ENCODE peak calls at places on chromosomes 7 and 10, in six cellular contexts. One of them, this sample, is unnamed.

GRCh38 chr7:2542011-2542923 is 13.1 kb downstream of the BRAT1 start:
- DNase-seq in fibroblast of lung: no peak
- DNase-seq in K562: no peak
- DNase-seq in H1: no peak
- DNase-seq in OCI-LY7: no peak
- DNase-seq in hepatocyte: no peak
- DNase-seq in this sample: no peak

GRCh38 chr7:130009848-130010688 is 41.1 kb downstream of the ZC3HC1 start:
- DNase-seq in fibroblast of lung: peak; percentile 90
- DNase-seq in K562: peak; percentile 87
- DNase-seq in H1: no peak
- DNase-seq in OCI-LY7: no peak
- DNase-seq in hepatocyte: peak; percentile 59
- DNase-seq in this sample: no peak

GRCh38 chr10:131854579-131855335 is 46.1 kb upstream of the PPP2R2D start:
- DNase-seq in fibroblast of lung: no peak
- DNase-seq in K562: peak; percentile 18
- DNase-seq in H1: no peak
- DNase-seq in OCI-LY7: no peak
- DNase-seq in hepatocyte: no peak
- DNase-seq in this sample: peak; percentile 28

GRCh38 chr10:22649977-22650376 is 64.4 kb downstream of the PIP4K2A start:
- DNase-seq in fibroblast of lung: no peak
- DNase-seq in K562: no peak
- DNase-seq in H1: no peak
- DNase-seq in OCI-LY7: no peak
- DNase-seq in hepatocyte: no peak
- DNase-seq in this sample: no peak

GRCh38 chr10:75352650-75353049 is 48.9 kb downstream of the ZNF503 start:
- DNase-seq in fibroblast of lung: peak; percentile 26
- DNase-seq in K562: no peak
- DNase-seq in H1: no peak
- DNase-seq in OCI-LY7: no peak
- DNase-seq in hepatocyte: peak; percentile 37
- DNase-seq in this sample: no peak

GRCh38 chr7:91250706-91251105 is 13.5 kb upstream of the FZD1 start:
- DNase-seq in fibroblast of lung: no peak
- DNase-seq in K562: no peak
- DNase-seq in H1: no peak
- DNase-seq in OCI-LY7: no peak
- DNase-seq in hepatocyte: no peak
- DNase-seq in this sample: no peak

GRCh38 chr10:108899686-108900085 is 1023.6 kb downstream of the XPNPEP1 start:
- DNase-seq in fibroblast of lung: peak; percentile 14
- DNase-seq in K562: no peak
- DNase-seq in H1: no peak
- DNase-seq in OCI-LY7: no peak
- DNase-seq in hepatocyte: no peak
- DNase-seq in this sample: no peak

GRCh38 chr10:2990764-2991163 is 76.6 kb upstream of the PFKP start:
- DNase-seq in fibroblast of lung: no peak
- DNase-seq in K562: no peak
- DNase-seq in H1: no peak
- DNase-seq in OCI-LY7: no peak
- DNase-seq in hepatocyte: no peak
- DNase-seq in this sample: no peak

GRCh38 chr7:70830060-70830395 is 301.9 kb upstream of the GALNT17 start:
- DNase-seq in fibroblast of lung: no peak
- DNase-seq in K562: no peak
- DNase-seq in H1: no peak
- DNase-seq in OCI-LY7: no peak
- DNase-seq in hepatocyte: no peak
- DNase-seq in this sample: no peak

GRCh38 chr7:21371371-21371770 is 56.5 kb upstream of the SP4 start:
- DNase-seq in fibroblast of lung: no peak
- DNase-seq in K562: no peak
- DNase-seq in H1: no peak
- DNase-seq in OCI-LY7: no peak
- DNase-seq in hepatocyte: no peak
- DNase-seq in this sample: no peak

GRCh38 chr7:91164948-91165845 is 99.0 kb upstream of the FZD1 start:
- DNase-seq in fibroblast of lung: peak; percentile 91
- DNase-seq in K562: no peak
- DNase-seq in H1: no peak
- DNase-seq in OCI-LY7: peak; percentile 56
- DNase-seq in hepatocyte: no peak
- DNase-seq in this sample: no peak

GRCh38 chr10:29297678-29298077 is 8.8 kb downstream of the LYZL1 start:
- DNase-seq in fibroblast of lung: peak; percentile 24
- DNase-seq in K562: no peak
- DNase-seq in H1: no peak
- DNase-seq in OCI-LY7: no peak
- DNase-seq in hepatocyte: no peak
- DNase-seq in this sample: no peak

GRCh38 chr7:16644624-16644986 is 949 bp downstream of the ANKMY2 start:
- DNase-seq in fibroblast of lung: peak; percentile 58
- DNase-seq in K562: peak; percentile 62
- DNase-seq in H1: no peak
- DNase-seq in OCI-LY7: peak; percentile 55
- DNase-seq in hepatocyte: peak; percentile 62
- DNase-seq in this sample: no peak

GRCh38 chr10:88181902-88182671 is 318.7 kb downstream of the PTEN start:
- DNase-seq in fibroblast of lung: no peak
- DNase-seq in K562: no peak
- DNase-seq in H1: no peak
- DNase-seq in OCI-LY7: no peak
- DNase-seq in hepatocyte: no peak
- DNase-seq in this sample: no peak

GRCh38 chr7:41383596-41383995 is 319.3 kb downstream of the INHBA start:
- DNase-seq in fibroblast of lung: peak; percentile 59
- DNase-seq in K562: no peak
- DNase-seq in H1: no peak
- DNase-seq in OCI-LY7: no peak
- DNase-seq in hepatocyte: no peak
- DNase-seq in this sample: no peak

GRCh38 chr10:113252650-113253560 is 299.9 kb upstream of the HABP2 start:
- DNase-seq in fibroblast of lung: no peak
- DNase-seq in K562: no peak
- DNase-seq in H1: no peak
- DNase-seq in OCI-LY7: no peak
- DNase-seq in hepatocyte: no peak
- DNase-seq in this sample: no peak

GRCh38 chr10:115939101-115939815 is 333.7 kb downstream of the GFRA1 start:
- DNase-seq in fibroblast of lung: no peak
- DNase-seq in K562: no peak
- DNase-seq in H1: no peak
- DNase-seq in OCI-LY7: no peak
- DNase-seq in hepatocyte: no peak
- DNase-seq in this sample: no peak

GRCh38 chr10:115935731-115936130 is 337.3 kb downstream of the GFRA1 start:
- DNase-seq in fibroblast of lung: no peak
- DNase-seq in K562: no peak
- DNase-seq in H1: no peak
- DNase-seq in OCI-LY7: no peak
- DNase-seq in hepatocyte: no peak
- DNase-seq in this sample: no peak

GRCh38 chr10:115937756-115938032 is 335.3 kb downstream of the GFRA1 start:
- DNase-seq in fibroblast of lung: no peak
- DNase-seq in K562: no peak
- DNase-seq in H1: no peak
- DNase-seq in OCI-LY7: no peak
- DNase-seq in hepatocyte: no peak
- DNase-seq in this sample: no peak

GRCh38 chr10:115933098-115933497 is 339.9 kb downstream of the GFRA1 start:
- DNase-seq in fibroblast of lung: no peak
- DNase-seq in K562: no peak
- DNase-seq in H1: no peak
- DNase-seq in OCI-LY7: no peak
- DNase-seq in hepatocyte: no peak
- DNase-seq in this sample: no peak

GRCh38 chr10:115936926-115937755 is 335.9 kb downstream of the GFRA1 start:
- DNase-seq in fibroblast of lung: peak; percentile 82
- DNase-seq in K562: no peak
- DNase-seq in H1: no peak
- DNase-seq in OCI-LY7: no peak
- DNase-seq in hepatocyte: no peak
- DNase-seq in this sample: no peak
- H2AFZ ChIP-seq in fibroblast of lung: no peak overlapping the region
- H2AFZ ChIP-seq in K562: no peak overlapping the region
- H2AFZ ChIP-seq in H1: no peak overlapping the region
- H2AFZ ChIP-seq in OCI-LY7: no peak overlapping the region
- H2AFZ ChIP-seq in hepatocyte: no peak overlapping the region
- H2AFZ ChIP-seq in this sample: no peak overlapping the region

GRCh38 chr7:13068032-13068431 is 380.6 kb downstream of the ARL4A start:
- DNase-seq in fibroblast of lung: no peak
- DNase-seq in K562: no peak
- DNase-seq in H1: no peak
- DNase-seq in OCI-LY7: no peak
- DNase-seq in hepatocyte: no peak
- DNase-seq in this sample: no peak

GRCh38 chr7:13077466-13077865 is 390.0 kb downstream of the ARL4A start:
- DNase-seq in fibroblast of lung: peak; percentile 69
- DNase-seq in K562: no peak
- DNase-seq in H1: no peak
- DNase-seq in OCI-LY7: no peak
- DNase-seq in hepatocyte: no peak
- DNase-seq in this sample: no peak

GRCh38 chr7:13069832-13070231 is 382.4 kb downstream of the ARL4A start:
- DNase-seq in fibroblast of lung: no peak
- DNase-seq in K562: no peak
- DNase-seq in H1: no peak
- DNase-seq in OCI-LY7: no peak
- DNase-seq in hepatocyte: no peak
- DNase-seq in this sample: no peak

GRCh38 chr7:13067036-13067435 is 379.6 kb downstream of the ARL4A start:
- DNase-seq in fibroblast of lung: no peak
- DNase-seq in K562: peak; percentile 14
- DNase-seq in H1: no peak
- DNase-seq in OCI-LY7: no peak
- DNase-seq in hepatocyte: peak; percentile 7
- DNase-seq in this sample: peak; percentile 47

DNA sequence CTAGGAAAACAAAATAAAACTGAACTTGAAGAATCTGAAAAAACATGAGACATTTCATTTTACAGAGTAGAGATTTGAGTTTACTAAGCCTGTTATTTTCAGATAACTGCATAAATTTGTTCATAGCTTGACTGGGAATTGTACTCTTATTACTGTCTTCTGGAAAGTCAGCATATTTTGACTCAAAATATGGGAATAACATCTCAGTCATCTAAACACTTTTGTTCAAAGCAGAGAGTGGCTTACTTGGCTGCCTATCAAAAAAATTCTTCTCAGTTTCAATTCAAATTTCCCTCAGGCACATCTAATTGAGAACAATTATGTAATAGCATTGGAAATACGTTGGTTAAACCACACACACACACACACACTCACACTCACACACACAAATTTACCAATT is 384.6 kb downstream of the ARL4A start:
- DNase-seq in fibroblast of lung: no peak
- DNase-seq in K562: no peak
- DNase-seq in H1: no peak
- DNase-seq in OCI-LY7: no peak
- DNase-seq in hepatocyte: no peak
- DNase-seq in this sample: no peak
- H2AFZ ChIP-seq in fibroblast of lung: no peak overlapping the region
- H2AFZ ChIP-seq in K562: peak overlapping the region; percentile 5
- H2AFZ ChIP-seq in H1: no peak overlapping the region
- H2AFZ ChIP-seq in OCI-LY7: no peak overlapping the region
- H2AFZ ChIP-seq in hepatocyte: no peak overlapping the region
- H2AFZ ChIP-seq in this sample: no peak overlapping the region

GRCh38 chr7:116577320-116577871 is 52.6 kb downstream of the CAV1 start:
- DNase-seq in fibroblast of lung: no peak
- DNase-seq in K562: no peak
- DNase-seq in H1: no peak
- DNase-seq in OCI-LY7: no peak
- DNase-seq in hepatocyte: no peak
- DNase-seq in this sample: no peak
- H2AFZ ChIP-seq in fibroblast of lung: no peak overlapping the region
- H2AFZ ChIP-seq in K562: no peak overlapping the region
- H2AFZ ChIP-seq in H1: no peak overlapping the region
- H2AFZ ChIP-seq in OCI-LY7: no peak overlapping the region
- H2AFZ ChIP-seq in hepatocyte: no peak overlapping the region
- H2AFZ ChIP-seq in this sample: no peak overlapping the region

GRCh38 chr7:69018200-69018599 is 580.1 kb upstream of the AUTS2 start:
- DNase-seq in fibroblast of lung: no peak
- DNase-seq in K562: no peak
- DNase-seq in H1: peak; percentile 34
- DNase-seq in OCI-LY7: peak; percentile 17
- DNase-seq in hepatocyte: no peak
- DNase-seq in this sample: peak; percentile 73
- H2AFZ ChIP-seq in fibroblast of lung: no peak overlapping the region
- H2AFZ ChIP-seq in K562: no peak overlapping the region
- H2AFZ ChIP-seq in H1: no peak overlapping the region
- H2AFZ ChIP-seq in OCI-LY7: no peak overlapping the region
- H2AFZ ChIP-seq in hepatocyte: no peak overlapping the region
- H2AFZ ChIP-seq in this sample: no peak overlapping the region

DNA sequence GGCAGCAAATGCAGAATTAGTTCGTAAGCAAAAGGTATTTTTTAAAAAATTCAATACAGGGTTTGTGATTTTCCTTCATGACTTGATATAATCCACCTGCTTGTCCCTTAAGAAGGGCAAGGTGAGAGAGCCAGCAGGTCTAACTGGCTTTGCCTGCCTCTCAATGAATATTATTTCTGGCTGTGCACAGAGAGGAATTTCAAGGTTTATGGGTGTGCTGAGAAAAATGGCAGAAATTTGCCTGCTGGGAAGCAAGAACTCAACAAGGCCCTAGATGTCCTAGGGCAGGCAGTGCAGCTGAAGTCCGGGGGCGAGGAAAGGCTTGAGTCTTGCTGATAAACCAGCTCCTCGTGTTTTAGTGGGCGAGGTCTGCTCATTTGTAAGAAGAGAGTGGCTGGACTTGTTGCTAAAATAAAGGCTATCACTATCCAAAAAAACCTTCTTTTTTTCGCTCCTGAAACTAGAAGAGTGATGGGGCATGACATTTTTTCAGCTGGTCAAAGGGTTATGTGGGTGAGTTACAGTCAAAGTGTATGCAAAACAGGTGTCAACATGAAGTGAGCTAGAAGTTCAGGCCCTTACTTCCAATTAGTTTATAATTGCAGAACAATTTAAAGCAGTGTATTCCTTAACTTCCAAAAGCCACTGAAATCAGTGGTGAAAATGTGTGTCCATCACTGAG is 385.8 kb upstream of the KLF6 start:
- DNase-seq in fibroblast of lung: no peak
- DNase-seq in K562: no peak
- DNase-seq in H1: no peak
- DNase-seq in OCI-LY7: no peak
- DNase-seq in hepatocyte: peak; percentile 28
- DNase-seq in this sample: no peak
- H2AFZ ChIP-seq in fibroblast of lung: no peak overlapping the region
- H2AFZ ChIP-seq in K562: no peak overlapping the region
- H2AFZ ChIP-seq in H1: no peak overlapping the region
- H2AFZ ChIP-seq in OCI-LY7: no peak overlapping the region
- H2AFZ ChIP-seq in hepatocyte: no peak overlapping the region
- H2AFZ ChIP-seq in this sample: no peak overlapping the region

This sample was measured in H9.